ENCODE peak calls at places on chromosomes 4 and X, in four cellular contexts. One of them, this sample, is unnamed.

GRCh38 chr4:183636488-183636887 is 22.5 kb downstream of the RWDD4 start:
- DNase-seq in HCT116: no peak
- DNase-seq in K562: no peak
- DNase-seq in HepG2: no peak
- DNase-seq in this sample: no peak

GRCh38 chr4:34009951-34010350 is 2234.4 kb downstream of the ARAP2 start:
- DNase-seq in HepG2: no peak
- DNase-seq in HCT116: no peak
- DNase-seq in K562: no peak
- DNase-seq in this sample: no peak

GRCh38 chr4:96170198-96170597 is 330.3 kb downstream of the PDHA2 start:
- DNase-seq in HCT116: no peak
- DNase-seq in HepG2: no peak
- DNase-seq in K562: peak; percentile 20
- DNase-seq in this sample: no peak

GRCh38 chrX:129823115-129823514 is 20.6 kb downstream of the ZDHHC9 start:
- DNase-seq in HepG2: no peak
- DNase-seq in K562: peak; percentile 50
- DNase-seq in HCT116: no peak
- DNase-seq in this sample: no peak

GRCh38 chr4:139027771-139028170 is 12.2 kb downstream of the NOCT start:
- DNase-seq in HepG2: no peak
- DNase-seq in K562: no peak
- DNase-seq in HCT116: no peak
- DNase-seq in this sample: no peak

GRCh38 chr4:55947912-55948725 is 626 bp upstream of the CEP135 start:
- DNase-seq in HCT116: peak; percentile 28
- DNase-seq in HepG2: peak; percentile 36
- DNase-seq in K562: peak; percentile 14
- DNase-seq in this sample: peak; percentile 84

GRCh38 chrX:9912341-9912740 is 54.8 kb upstream of the CLDN34 start:
- DNase-seq in HCT116: no peak
- DNase-seq in K562: no peak
- DNase-seq in HepG2: no peak
- DNase-seq in this sample: no peak

GRCh38 chrX:63513825-63514574 is 162.9 kb upstream of the SPIN4 start:
- DNase-seq in HepG2: no peak
- DNase-seq in HCT116: no peak
- DNase-seq in K562: no peak
- DNase-seq in this sample: no peak

GRCh38 chr4:74167585-74167984 is 9.7 kb downstream of the MTHFD2L start:
- DNase-seq in K562: no peak
- DNase-seq in HCT116: no peak
- DNase-seq in HepG2: no peak
- DNase-seq in this sample: no peak

GRCh38 chr4:73734405-73735070 is 5.8 kb upstream of the CXCL8 start:
- DNase-seq in HCT116: no peak
- DNase-seq in K562: no peak
- DNase-seq in HepG2: no peak
- DNase-seq in this sample: no peak

GRCh38 chr4:152778656-152779512 is 646 bp downstream of the TIGD4 start:
- DNase-seq in HepG2: peak; percentile 3
- DNase-seq in HCT116: no peak
- DNase-seq in K562: no peak
- DNase-seq in this sample: no peak

GRCh38 chrX:41796577-41796976 is 72.6 kb downstream of the GPR82 start:
- DNase-seq in K562: no peak
- DNase-seq in HCT116: no peak
- DNase-seq in HepG2: no peak
- DNase-seq in this sample: no peak

GRCh38 chr4:27985522-27985921 is 1124.9 kb downstream of the STIM2 start:
- DNase-seq in HCT116: no peak
- DNase-seq in K562: no peak
- DNase-seq in HepG2: no peak
- DNase-seq in this sample: no peak

GRCh38 chr4:15774020-15774420 is 4.1 kb upstream of the CD38 start:
- DNase-seq in HepG2: no peak
- DNase-seq in HCT116: no peak
- DNase-seq in K562: no peak
- DNase-seq in this sample: no peak

GRCh38 chrX:129698150-129698549 is 40.6 kb upstream of the XPNPEP2 start:
- DNase-seq in K562: no peak
- DNase-seq in HepG2: peak; percentile 17
- DNase-seq in HCT116: no peak
- DNase-seq in this sample: no peak

GRCh38 chrX:15815779-15816452 is 25.6 kb downstream of the ZRSR2 start:
- DNase-seq in HCT116: peak; percentile 3
- DNase-seq in K562: peak; percentile 13
- DNase-seq in HepG2: peak; percentile 5
- DNase-seq in this sample: no peak

GRCh38 chrX:37644381-37645305 is 40.9 kb upstream of the XK start:
- DNase-seq in HepG2: no peak
- DNase-seq in K562: no peak
- DNase-seq in HCT116: no peak
- DNase-seq in this sample: no peak

GRCh38 chrX:96126182-96126581 is 558.5 kb upstream of the DIAPH2 start:
- DNase-seq in HepG2: no peak
- DNase-seq in K562: no peak
- DNase-seq in HCT116: no peak
- DNase-seq in this sample: no peak

GRCh38 chr4:19883841-19884240 is 367.9 kb upstream of the SLIT2 start:
- DNase-seq in HCT116: no peak
- DNase-seq in HepG2: no peak
- DNase-seq in K562: no peak
- DNase-seq in this sample: no peak

GRCh38 chr4:8727546-8728510 is 135.3 kb downstream of the CPZ start:
- DNase-seq in K562: no peak
- DNase-seq in HepG2: no peak
- DNase-seq in HCT116: no peak
- DNase-seq in this sample: no peak

GRCh38 chr4:11843927-11844326 is 415.2 kb upstream of the HS3ST1 start:
- DNase-seq in HCT116: no peak
- DNase-seq in K562: no peak
- DNase-seq in HepG2: no peak
- DNase-seq in this sample: no peak

GRCh38 chr4:5894266-5894665 is 1.4 kb upstream of the CRMP1 start:
- DNase-seq in HepG2: no peak
- DNase-seq in K562: no peak
- DNase-seq in HCT116: no peak
- DNase-seq in this sample: no peak
- TF ChIP-seq TCF7L2 in HepG2: no peak
- TF ChIP-seq TCF7L2 in K562: no peak
- TF ChIP-seq TCF7L2 in HCT116: no peak
- TF ChIP-seq TCF7L2 in this sample: no peak

DNA sequence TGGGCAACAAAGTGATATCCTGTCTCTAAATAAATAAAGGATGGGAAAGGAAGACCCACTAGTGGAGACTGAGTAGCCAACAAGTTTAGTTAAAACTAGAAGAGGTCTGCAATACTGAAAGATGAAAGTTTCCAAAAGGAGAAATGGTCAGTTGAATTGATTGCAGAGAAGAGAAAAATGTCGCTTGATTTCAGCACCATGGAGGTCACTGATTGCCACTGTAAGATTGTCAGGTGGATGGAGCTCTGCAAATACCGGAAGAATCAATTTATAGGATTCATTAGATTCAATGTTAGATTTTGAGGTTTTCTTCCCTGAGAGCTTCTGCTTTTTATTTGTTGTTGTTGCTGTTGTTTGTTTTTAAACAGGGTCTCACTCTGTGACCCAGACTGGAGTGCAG is 5.4 kb upstream of the FNIP2 start:
- DNase-seq in HepG2: no peak
- DNase-seq in HCT116: no peak
- DNase-seq in K562: no peak
- DNase-seq in this sample: no peak
- TF ChIP-seq REST in HepG2: no peak
- TF ChIP-seq REST in HCT116: peak; percentile 9
- TF ChIP-seq REST in K562: no peak
- TF ChIP-seq REST in this sample: no peak

DNA sequence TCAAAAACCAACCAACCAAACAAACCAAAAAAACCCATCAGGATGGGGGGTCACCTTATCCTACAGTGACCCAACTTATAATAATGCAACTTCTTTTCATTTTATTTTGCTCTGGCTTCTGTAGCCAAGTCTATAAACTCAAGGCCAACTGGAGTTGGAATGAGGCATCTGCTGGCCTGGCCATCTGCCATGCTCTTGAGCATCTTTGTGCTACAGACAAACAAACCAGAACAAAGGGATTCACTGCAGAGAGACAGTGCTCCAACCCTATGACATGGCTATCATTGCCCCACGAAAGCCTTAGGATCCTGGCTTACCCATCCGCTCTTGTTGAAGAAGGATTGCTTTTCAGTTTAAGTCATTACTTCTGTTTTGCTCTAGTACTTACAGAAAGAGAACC is 49.2 kb upstream of the SCRG1 start:
- DNase-seq in HepG2: no peak
- DNase-seq in HCT116: no peak
- DNase-seq in K562: no peak
- DNase-seq in this sample: no peak
- TF ChIP-seq TCF7L2 in HepG2: no peak
- TF ChIP-seq TCF7L2 in HCT116: no peak
- TF ChIP-seq TCF7L2 in K562: no peak
- TF ChIP-seq TCF7L2 in this sample: no peak

GRCh38 chr4:102342404-102343074 is 2.7 kb downstream of the SLC39A8 start:
- DNase-seq in HepG2: no peak
- DNase-seq in HCT116: no peak
- DNase-seq in K562: no peak
- DNase-seq in this sample: no peak

GRCh38 chr4:102344520-102344954 is 745 bp downstream of the SLC39A8 start:
- DNase-seq in HCT116: peak; percentile 10
- DNase-seq in K562: peak; percentile 66
- DNase-seq in HepG2: no peak
- DNase-seq in this sample: no peak

GRCh38 chr4:102345795-102346100 is 466 bp upstream of the SLC39A8 start:
- DNase-seq in K562: no peak
- DNase-seq in HepG2: no peak
- DNase-seq in HCT116: no peak
- DNase-seq in this sample: no peak

GRCh38 chr4:102343964-102344519 is 1.2 kb downstream of the SLC39A8 start:
- DNase-seq in K562: peak; percentile 66
- DNase-seq in HepG2: no peak
- DNase-seq in HCT116: peak; percentile 41
- DNase-seq in this sample: no peak

GRCh38 chr4:102344955-102345794 is at the start of gene SLC39A8:
- DNase-seq in HepG2: peak; percentile 41
- DNase-seq in HCT116: peak; percentile 66
- DNase-seq in K562: peak; percentile 89
- DNase-seq in this sample: peak; percentile 18
- TF ChIP-seq REST in HepG2: no peak
- TF ChIP-seq REST in HCT116: no peak
- TF ChIP-seq REST in K562: no peak
- TF ChIP-seq REST in this sample: no peak

GRCh38 chrX:79515529-79515928 is 148.4 kb upstream of the ITM2A start:
- DNase-seq in HepG2: no peak
- DNase-seq in HCT116: no peak
- DNase-seq in K562: no peak
- DNase-seq in this sample: no peak
- TF ChIP-seq TCF7L2 in HepG2: no peak
- TF ChIP-seq TCF7L2 in HCT116: no peak
- TF ChIP-seq TCF7L2 in K562: no peak
- TF ChIP-seq TCF7L2 in this sample: no peak

This sample was measured in Panc1.